ENCODE peak calls at places on chromosomes 4 and X, in eight cellular contexts. X is stomach, G is right lobe of liver, N is heart left ventricle, I is adrenal gland, M is ovary, J is prostate gland, K is testis. O is an unnamed sample.

GRCh38 chr4:11409632-11410031 is 19.1 kb downstream of the HS3ST1 start:
- DNase-seq in M (no peak), I (no peak), K (no peak), N (no peak), X (no peak), J (no peak), G (no peak), O (no peak)

GRCh38 chr4:41572414-41572986 is 34.5 kb downstream of the LIMCH1 start:
- DNase-seq in J (no peak), G (no peak), X (no peak), N (no peak), I (no peak), K (no peak), M (no peak), O (no peak)

GRCh38 chr4:25928320-25928955 is 14.4 kb downstream of the SMIM20 start:
- DNase-seq in I (no peak), M (no peak), X (no peak), K (no peak), J (no peak), G (no peak), N (no peak), O (no peak)

GRCh38 chrX:134908235-134908834 is 82.5 kb upstream of the SMIM10 start:
- DNase-seq in N (no peak), K (peak), I (peak), M (no peak), X (no peak), G (no peak), J (no peak), O (no peak)

GRCh38 chrX:17621566-17622270 is 115.6 kb upstream of the SCML1 start:
- DNase-seq in G (no peak), J (no peak), K (no peak), X (no peak), N (no peak), M (no peak), I (no peak), O (no peak)

GRCh38 chr4:6239486-6239885 is 30.2 kb upstream of the WFS1 start:
- DNase-seq in M (no peak), J (no peak), G (peak), I (no peak), X (no peak), K (no peak), N (peak), O (peak)

GRCh38 chr4:158481811-158482210 is 39.9 kb upstream of the RXFP1 start:
- DNase-seq in I (no peak), K (no peak), G (no peak), M (no peak), N (no peak), J (no peak), X (no peak), O (no peak)

GRCh38 chr4:124804041-124804440 is 91.5 kb upstream of the ANKRD50 start:
- DNase-seq in G (no peak), X (no peak), K (no peak), J (no peak), M (no peak), I (no peak), N (no peak), O (peak)

GRCh38 chrX:53305996-53306937 is 24.9 kb upstream of the IQSEC2 start:
- DNase-seq in M (peak), K (no peak), I (no peak), J (no peak), N (no peak), X (no peak), G (no peak), O (no peak)

GRCh38 chr4:138239496-138239895 is 2.7 kb downstream of the SLC7A11 start:
- DNase-seq in G (no peak), M (no peak), J (no peak), I (no peak), K (no peak), N (no peak), X (no peak), O (no peak)

GRCh38 chr4:85756938-85757337 is 282.0 kb downstream of the ARHGAP24 start:
- DNase-seq in J (no peak), N (no peak), G (no peak), M (no peak), X (no peak), K (no peak), I (peak), O (no peak)

GRCh38 chr4:4302001-4302400 is 11.9 kb downstream of the ZBTB49 start:
- DNase-seq in X (no peak), I (no peak), M (no peak), N (no peak), K (no peak), G (no peak), J (no peak), O (no peak)

GRCh38 chr4:22462693-22463092 is 53.2 kb downstream of the ADGRA3 start:
- DNase-seq in N (no peak), M (no peak), J (no peak), K (no peak), X (no peak), G (no peak), I (no peak), O (no peak)

GRCh38 chrX:97308161-97308560 is 424.5 kb downstream of the RPA4 start:
- DNase-seq in J (no peak), M (no peak), G (no peak), N (no peak), I (no peak), K (no peak), X (no peak), O (no peak)

GRCh38 chr4:77819409-77819835 is 254 bp upstream of the CNOT6L start:
- DNase-seq in J (no peak), N (peak), X (no peak), I (no peak), M (no peak), K (peak), G (no peak), O (no peak)

GRCh38 chr4:41260315-41260714 is 3.6 kb downstream of the UCHL1 start:
- DNase-seq in G (no peak), I (no peak), M (no peak), K (no peak), J (no peak), X (no peak), N (no peak), O (no peak)

GRCh38 chr4:104475652-104476051 is 19.0 kb downstream of the CXXC4 start:
- DNase-seq in G (no peak), I (no peak), M (no peak), N (no peak), X (no peak), J (no peak), K (no peak), O (no peak)

GRCh38 chrX:23503835-23504539 is 163.3 kb upstream of the PRDX4 start:
- DNase-seq in M (no peak), N (peak), I (peak), X (peak), K (peak), J (peak), G (peak), O (no peak)

GRCh38 chrX:112867570-112867969 is 26.9 kb upstream of the AMOT start:
- DNase-seq in N (no peak), X (no peak), G (no peak), M (no peak), I (no peak), K (no peak), J (no peak), O (no peak)

GRCh38 chr4:26964512-26964911 is 103.9 kb downstream of the STIM2 start:
- DNase-seq in G (no peak), N (no peak), K (no peak), M (no peak), X (no peak), J (no peak), I (no peak), O (no peak)

GRCh38 chr4:168569066-168569908 is 72.4 kb downstream of the PALLD start:
- DNase-seq in I (no peak), G (no peak), N (no peak), K (no peak), J (peak), M (no peak), X (peak), O (no peak)

GRCh38 chr4:174047363-174047762 is 236.1 kb downstream of the FBXO8 start:
- DNase-seq in M (no peak), K (no peak), G (no peak), X (no peak), I (no peak), N (no peak), J (no peak), O (no peak)

GRCh38 chr4:112859456-112860184 is 189.8 kb upstream of the ANK2 start:
- DNase-seq in I (no peak), N (no peak), K (no peak), M (no peak), J (no peak), X (no peak), G (no peak), O (no peak)

GRCh38 chr4:101987623-101988243 is 197.2 kb downstream of the BANK1 start:
- DNase-seq in K (no peak), G (no peak), X (no peak), J (no peak), N (no peak), I (no peak), M (no peak), O (no peak)

GRCh38 chrX:43333543-43333942 is 322.6 kb upstream of the MAOA start:
- DNase-seq in G (no peak), I (no peak), M (no peak), J (no peak), N (no peak), K (no peak), X (no peak), O (no peak)

GRCh38 chrX:68498508-68499379 is at the start of gene YIPF6:
- DNase-seq in J (peak), G (peak), M (peak), K (peak), N (peak), X (peak), I (peak), O (peak)
- TF ChIP-seq POLR2A in J (peak), G (peak), M (peak), K (no peak), N (no peak), X (no peak), I (peak), O (peak)

DNA sequence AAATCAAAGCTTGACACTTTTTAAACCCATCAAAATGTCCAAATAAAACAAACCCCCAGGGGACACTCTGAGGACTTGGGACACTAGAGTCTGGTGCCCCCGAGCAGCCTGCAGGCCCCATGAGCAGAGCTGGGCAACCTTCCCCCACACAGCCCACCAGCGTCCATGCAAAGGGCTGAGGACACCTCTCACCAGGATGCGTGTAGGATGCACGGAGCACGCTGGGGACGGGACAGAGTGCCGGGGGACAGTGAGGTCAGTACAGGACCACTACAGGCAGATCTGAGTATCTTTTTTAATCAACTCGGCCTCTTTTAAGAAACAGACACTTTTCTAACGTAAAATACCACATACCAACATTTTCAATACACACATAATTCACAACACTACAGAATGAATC is 6.9 kb downstream of the GAK start:
- DNase-seq in I (no peak), J (no peak), N (no peak), M (no peak), G (no peak), K (no peak), X (no peak), O (peak)
- H3K4me3 ChIP-seq in I (no peak), J (no peak), N (no peak), M (no peak), G (no peak), K (no peak), X (no peak), O (no peak)

DNA sequence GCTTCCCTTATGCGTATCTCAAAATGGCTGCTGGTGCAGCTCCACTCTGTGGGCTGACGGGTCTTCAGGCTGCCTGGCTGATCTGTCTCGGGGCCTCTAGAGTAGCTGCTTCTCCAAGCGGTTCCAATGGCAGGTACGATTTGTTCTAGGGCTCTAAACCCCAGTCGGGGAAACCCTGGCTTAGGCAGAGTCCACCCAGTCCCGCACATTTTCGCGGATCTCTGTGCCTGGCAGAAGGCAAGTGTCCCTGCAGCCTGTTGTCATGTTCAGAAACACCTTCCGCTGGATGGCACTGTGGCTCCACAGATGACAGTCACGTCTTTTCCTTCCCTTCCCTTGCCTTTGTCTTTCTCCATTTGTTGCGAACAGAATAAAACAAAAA is 54.4 kb downstream of the NBDY start:
- DNase-seq in K (no peak), I (peak), J (no peak), G (peak), N (no peak), X (peak), M (peak), O (peak)
- TF ChIP-seq CTCF in K (no peak), I (no peak), J (no peak), G (peak), N (no peak), X (no peak), M (peak), O (no peak)

GRCh38 chr4:2536193-2537010 is at the start of gene FAM193A:
- DNase-seq in K (peak), J (peak), M (peak), G (peak), I (peak), N (peak), X (peak), O (peak)
- TF ChIP-seq POLR2A in K (no peak), J (peak), M (no peak), G (peak), I (peak), N (no peak), X (no peak), O (no peak)

GRCh38 chrX:2243913-2244460 is 256.8 kb downstream of the DHRSX start:
- DNase-seq in J (no peak), M (no peak), I (no peak), G (no peak), X (no peak), N (no peak), K (no peak), O (no peak)

GRCh38 chrX:2242980-2243379 is 257.8 kb downstream of the DHRSX start:
- DNase-seq in N (no peak), J (no peak), G (no peak), X (no peak), I (no peak), K (no peak), M (no peak), O (no peak)

GRCh38 chrX:2237976-2238375 is 262.8 kb downstream of the DHRSX start:
- DNase-seq in K (no peak), N (no peak), J (no peak), I (no peak), G (no peak), M (no peak), X (no peak), O (no peak)

DNA sequence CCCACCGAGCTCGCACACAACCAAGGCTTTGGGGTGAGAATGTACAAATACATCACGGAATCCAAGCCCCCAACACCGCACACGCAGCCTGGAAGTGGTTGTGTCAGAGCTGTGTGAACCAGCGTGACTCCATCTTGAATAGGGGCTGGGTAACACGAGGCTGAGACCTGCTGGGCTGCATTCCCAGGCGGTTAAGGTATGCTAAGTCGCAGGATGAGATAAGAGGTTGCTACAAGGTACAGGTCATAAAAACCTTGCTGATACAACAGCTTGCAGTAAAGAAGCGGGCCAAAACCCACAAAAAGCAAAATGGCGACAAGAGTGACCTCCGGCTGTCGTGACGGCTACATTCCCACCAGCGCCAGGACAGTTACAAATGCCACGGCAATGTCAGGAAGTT is 258.4 kb downstream of the DHRSX start:
- DNase-seq in J (no peak), N (no peak), K (no peak), X (no peak), I (no peak), M (no peak), G (no peak), O (no peak)
- H3K4me3 ChIP-seq in J (no peak), N (no peak), K (no peak), X (no peak), I (no peak), M (no peak), G (no peak), O (no peak)

GRCh38 chr4:153530996-153531375 is 64.8 kb downstream of the TMEM131L start:
- DNase-seq in K (no peak), N (no peak), X (no peak), G (no peak), M (no peak), I (no peak), J (no peak), O (no peak)
- TF ChIP-seq CTCF in K (no peak), N (no peak), X (no peak), G (peak), M (no peak), I (no peak), J (no peak), O (no peak)